ENCODE peak calls at places on chromosomes 16 and 17, in eight cellular contexts. Y is HFF-Myc; O is posterior cingulate gyrus; P is heart right ventricle; D is activated T-cell treated with anti-CD3 and anti-CD28 coated beads for 1 hour; E is fibroblast of mammary gland; B is activated T-helper 2 cell treated with anti-CD3 and anti-CD28 coated beads, Interferon-gamma antibody, Interleukin-2, Interleukin-4, amounts not matched to agents 10 μg/mL and 5 μg/mL and 100 μg/mL, durations not matched to agents 14 hours and 24 hours and 36 hours; Z is naive thymus-derived CD8-positive, alpha-beta T cell. N is an unnamed sample.

GRCh38 chr16:27313422-27314160 is at the start of gene IL4R:
- DNase-seq in Y (peak), O (peak), P (peak), D (peak), E (peak), B (peak), Z (peak), N (no peak)

GRCh38 chr17:65389956-65390355 is 171.5 kb downstream of the AXIN2 start:
- DNase-seq in Y (peak), O (no peak), P (no peak), D (no peak), E (peak), B (no peak), Z (no peak), N (no peak)

GRCh38 chr16:21302454-21302853 is 24.4 kb upstream of the CRYM start:
- DNase-seq in Y (no peak), O (no peak), P (no peak), D (no peak), E (peak), B (no peak), Z (no peak), N (no peak)

GRCh38 chr17:7579001-7579838 is at the start of gene CD68:
- DNase-seq in Y (peak), O (no peak), P (peak), D (peak), E (peak), B (peak), Z (no peak), N (no peak)

GRCh38 chr17:75457047-75457654 is 716 bp downstream of the TMEM94 start:
- DNase-seq in Y (no peak), O (peak), P (peak), D (no peak), E (peak), B (no peak), Z (peak), N (no peak)

GRCh38 chr17:181213-182163 is at the start of gene DOC2B:
- DNase-seq in Y (no peak), O (peak), P (peak), D (no peak), E (peak), B (no peak), Z (no peak), N (peak)

GRCh38 chr17:82964851-82965341 is 114.5 kb upstream of the METRNL start:
- DNase-seq in Y (no peak), O (no peak), P (no peak), D (no peak), E (no peak), B (no peak), Z (no peak), N (no peak)

GRCh38 chr17:41532947-41533570 is 5.0 kb upstream of the KRT19 start:
- DNase-seq in Y (no peak), O (no peak), P (no peak), D (no peak), E (no peak), B (no peak), Z (no peak), N (no peak)

GRCh38 chr17:36197389-36197708 is 791 bp upstream of the CCL3L1 start:
- DNase-seq in Y (no peak), O (no peak), P (no peak), D (no peak), E (no peak), B (no peak), Z (no peak), N (no peak)

GRCh38 chr17:27733771-27734170 is 66.6 kb downstream of the NOS2 start:
- DNase-seq in Y (no peak), O (no peak), P (no peak), D (no peak), E (no peak), B (no peak), Z (no peak), N (no peak)

GRCh38 chr16:58422809-58423208 is 30.5 kb downstream of the GINS3 start:
- DNase-seq in Y (no peak), O (no peak), P (no peak), D (no peak), E (no peak), B (no peak), Z (no peak), N (no peak)

GRCh38 chr16:69424053-69424934 is at the start of gene CYB5B:
- DNase-seq in Y (peak), O (peak), P (peak), D (peak), E (peak), B (peak), Z (peak), N (peak)

GRCh38 chr17:11550431-11550830 is 47.8 kb upstream of the DNAH9 start:
- DNase-seq in Y (no peak), O (no peak), P (no peak), D (no peak), E (no peak), B (no peak), Z (no peak), N (no peak)

GRCh38 chr17:4247981-4248388 is 15.8 kb downstream of the ANKFY1 start:
- DNase-seq in Y (no peak), O (no peak), P (no peak), D (no peak), E (no peak), B (no peak), Z (no peak), N (no peak)

GRCh38 chr16:24070851-24071250 is 185.3 kb upstream of the CACNG3 start:
- DNase-seq in Y (no peak), O (no peak), P (no peak), D (no peak), E (peak), B (no peak), Z (no peak), N (no peak)

N was measured in substantia nigra.